ENCODE peak calls at places on chromosome 11, in seven cellular contexts. S, F, G, L, O, T and H are unnamed samples.
A peak's percentile ranks its signal among the peaks of the same experiment; 100 is the strongest.

GRCh38 chr11:60777572-60777971 is 7.6 kb upstream of the MS4A10 start:
- DNase-seq in G (no peak), S (peak; percentile 95), L (no peak), T (no peak), O (no peak), F (no peak), H (no peak)

GRCh38 chr11:65489706-65490310 is 9.0 kb upstream of the MALAT1 start:
- DNase-seq in S (peak; percentile 27), L (peak; percentile 65), F (no peak), O (peak; percentile 22), G (no peak), T (no peak), H (no peak)

GRCh38 chr11:133508448-133508847 is 23.9 kb downstream of the OPCML start:
- DNase-seq in F (no peak), S (no peak), O (no peak), G (no peak), L (no peak), T (no peak), H (no peak)

GRCh38 chr11:17894929-17895658 is 117.8 kb downstream of the SERGEF start:
- DNase-seq in T (no peak), F (no peak), O (no peak), S (no peak), G (no peak), L (no peak), H (no peak)

GRCh38 chr11:117096973-117097566 is 1.2 kb downstream of the SIK3 start:
- DNase-seq in O (no peak), F (no peak), G (no peak), S (no peak), T (no peak), L (no peak), H (no peak)

GRCh38 chr11:72294566-72295395 is 50.8 kb upstream of the PHOX2A start:
- DNase-seq in F (no peak), T (no peak), S (no peak), O (no peak), L (no peak), G (no peak), H (no peak)

GRCh38 chr11:125154380-125155099 is 10.0 kb upstream of the PKNOX2 start:
- DNase-seq in G (no peak), F (no peak), L (no peak), O (no peak), T (no peak), S (no peak), H (no peak)

GRCh38 chr11:64656797-64657196 is 65.8 kb downstream of the SLC22A12 start:
- DNase-seq in F (no peak), S (no peak), T (no peak), L (no peak), G (no peak), O (no peak), H (peak; percentile 89)

GRCh38 chr11:44049832-44050231 is 2.1 kb downstream of the ACCSL start:
- DNase-seq in L (no peak), G (no peak), S (no peak), T (no peak), O (no peak), F (no peak), H (no peak)

GRCh38 chr11:4991066-4991465 is 3.6 kb upstream of the OR51L1 start:
- DNase-seq in F (no peak), T (no peak), G (no peak), L (no peak), O (no peak), S (peak; percentile 5), H (peak; percentile 3)

GRCh38 chr11:101860694-101861371 is 54.0 kb upstream of the CEP126 start:
- DNase-seq in O (peak; percentile 20), T (no peak), S (peak; percentile 61), G (no peak), F (peak; percentile 29), L (peak; percentile 27), H (peak; percentile 47)

GRCh38 chr11:47992959-47993820 is 12.8 kb downstream of the PTPRJ start:
- DNase-seq in S (peak; percentile 87), F (no peak), G (no peak), T (no peak), O (no peak), L (no peak), H (no peak)

GRCh38 chr11:18332302-18332701 is 9.9 kb downstream of the GTF2H1 start:
- DNase-seq in S (no peak), L (no peak), O (no peak), F (peak; percentile 19), G (no peak), T (no peak), H (peak; percentile 43)

GRCh38 chr11:31958086-31958735 is 132.7 kb upstream of the RCN1 start:
- DNase-seq in L (no peak), F (peak; percentile 47), T (no peak), G (no peak), S (peak; percentile 41), O (peak; percentile 47), H (peak; percentile 82)

GRCh38 chr11:72579816-72580647 is 94.2 kb downstream of the PDE2A start:
- DNase-seq in O (no peak), F (no peak), S (no peak), L (no peak), G (no peak), T (no peak), H (no peak)

GRCh38 chr11:93908689-93909088 is 58.3 kb upstream of the VSTM5 start:
- DNase-seq in G (no peak), F (no peak), L (no peak), O (no peak), S (peak; percentile 89), T (peak; percentile 52), H (no peak)

GRCh38 chr11:126460417-126461095 is 105.1 kb downstream of the ST3GAL4 start:
- DNase-seq in O (peak; percentile 63), G (no peak), S (no peak), T (no peak), F (no peak), L (no peak), H (no peak)

GRCh38 chr11:126456089-126456488 is 100.6 kb downstream of the ST3GAL4 start:
- DNase-seq in F (no peak), O (no peak), G (no peak), S (no peak), L (no peak), T (no peak), H (no peak)

GRCh38 chr11:126457817-126458216 is 102.3 kb downstream of the ST3GAL4 start:
- DNase-seq in L (no peak), G (no peak), S (no peak), F (no peak), O (no peak), T (no peak), H (no peak)

GRCh38 chr11:126459691-126460404 is 104.4 kb downstream of the ST3GAL4 start:
- DNase-seq in S (no peak), G (no peak), O (no peak), L (no peak), T (no peak), F (no peak), H (no peak)

GRCh38 chr11:126456783-126457542 is 101.5 kb downstream of the ST3GAL4 start:
- DNase-seq in O (no peak), G (no peak), T (no peak), S (no peak), F (no peak), L (no peak), H (no peak)
- H3K27me3 ChIP-seq in O (no peaks in the 10 kb centered on the region), G (no peaks in the 10 kb centered on the region), T (peaks cover 34% of the 10 kb centered on the region), S (peaks cover 4% of the 10 kb centered on the region), F (no peaks in the 10 kb centered on the region), L (no peaks in the 10 kb centered on the region), H (no peaks in the 10 kb centered on the region)

DNA sequence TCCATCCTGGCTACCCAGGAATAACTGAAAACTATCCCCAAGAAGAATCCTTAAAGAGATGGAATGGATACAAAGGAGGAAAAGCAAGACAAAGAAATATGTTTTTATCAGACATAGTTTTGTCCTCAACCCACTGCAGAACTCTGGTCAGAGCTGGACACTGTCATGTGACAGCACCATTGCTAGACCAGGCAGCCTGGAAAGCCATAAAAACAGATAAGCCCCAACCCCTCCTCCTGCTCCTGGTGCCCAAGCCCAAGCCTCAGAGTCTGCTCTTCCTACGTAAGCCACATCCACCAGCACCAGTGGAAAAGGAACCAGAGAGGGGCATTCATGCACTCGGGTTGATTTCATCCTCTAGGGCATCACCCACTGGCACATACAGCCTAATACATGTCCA is 116.9 kb downstream of the TRIM29 start:
- DNase-seq in L (no peak), O (no peak), T (no peak), G (no peak), S (no peak), F (no peak), H (no peak)
- H3K27me3 ChIP-seq in L (no peaks in the 10 kb centered on the region), O (no peaks in the 10 kb centered on the region), T (peaks cover 9% of the 10 kb centered on the region), G (no peaks in the 10 kb centered on the region), S (peaks cover 3% of the 10 kb centered on the region), F (no peaks in the 10 kb centered on the region), H (no peaks in the 10 kb centered on the region)

GRCh38 chr11:1628506-1629325 is 859 bp upstream of the KRTAP5-5 start:
- DNase-seq in L (no peak), S (no peak), F (peak; percentile 46), T (no peak), G (no peak), O (peak; percentile 69), H (peak; percentile 97)

GRCh38 chr11:1632053-1632714 is 2.6 kb downstream of the KRTAP5-5 start:
- DNase-seq in S (no peak), F (no peak), T (no peak), L (no peak), O (peak; percentile 76), G (no peak), H (no peak)

GRCh38 chr11:1631066-1631568 is 1.5 kb downstream of the KRTAP5-5 start:
- DNase-seq in T (no peak), L (no peak), F (no peak), S (no peak), O (no peak), G (no peak), H (no peak)

GRCh38 chr11:1625541-1625940 is 3.6 kb upstream of the KRTAP5-4 start:
- DNase-seq in L (no peak), F (no peak), O (no peak), T (no peak), S (no peak), G (no peak), H (no peak)

GRCh38 chr11:1629326-1630185 is at the start of gene KRTAP5-5:
- DNase-seq in L (no peak), T (no peak), G (no peak), F (no peak), S (no peak), O (no peak), H (peak; percentile 50)
- H3K27me3 ChIP-seq in L (no peaks in the 10 kb centered on the region), T (peaks cover 18% of the 10 kb centered on the region), G (peaks cover 7% of the 10 kb centered on the region), F (peaks cover 6% of the 10 kb centered on the region), S (peaks cover 28% of the 10 kb centered on the region), O (no peaks in the 10 kb centered on the region), H (no peaks in the 10 kb centered on the region)

GRCh38 chr11:29773656-29774264 is 243.1 kb downstream of the KCNA4 start:
- DNase-seq in T (no peak), O (no peak), L (no peak), S (no peak), F (no peak), G (no peak), H (no peak)
- H3K27me3 ChIP-seq in T (no peaks in the 10 kb centered on the region), O (no peaks in the 10 kb centered on the region), L (no peaks in the 10 kb centered on the region), S (no peaks in the 10 kb centered on the region), F (no peaks in the 10 kb centered on the region), G (no peaks in the 10 kb centered on the region), H (no peaks in the 10 kb centered on the region)

GRCh38 chr11:2517386-2518064 is 72.7 kb downstream of the KCNQ1 start:
- DNase-seq in G (no peak), F (no peak), O (peak; percentile 12), T (no peak), S (no peak), L (peak; percentile 10), H (peak; percentile 61)
- H3K27me3 ChIP-seq in G (no peaks in the 10 kb centered on the region), F (peaks cover 2% of the 10 kb centered on the region), O (no peaks in the 10 kb centered on the region), T (peaks cover 11% of the 10 kb centered on the region), S (no peaks in the 10 kb centered on the region), L (no peaks in the 10 kb centered on the region), H (peaks cover 2% of the 10 kb centered on the region)